ENCODE peak calls at places on chromosome 1, in five cellular contexts. One of them, this sample, is unnamed.

GRCh38 chr1:28782011-28782410 is 30.0 kb upstream of the OPRD1 start:
- DNase-seq in tibial artery: no peak
- DNase-seq in Karpas-422: no peak
- DNase-seq in heart right ventricle: no peak
- DNase-seq in CD4-positive, CD25-positive, alpha-beta regulatory T cell: no peak
- DNase-seq in this sample: no peak

GRCh38 chr1:36224537-36225297 is 474 bp downstream of the THRAP3 start:
- DNase-seq in tibial artery: peak; percentile 83
- DNase-seq in Karpas-422: peak; percentile 91
- DNase-seq in heart right ventricle: peak; percentile 84
- DNase-seq in CD4-positive, CD25-positive, alpha-beta regulatory T cell: no peak
- DNase-seq in this sample: no peak

GRCh38 chr1:228283043-228283371 is 75.2 kb downstream of the OBSCN start:
- DNase-seq in tibial artery: no peak
- DNase-seq in Karpas-422: no peak
- DNase-seq in heart right ventricle: no peak
- DNase-seq in CD4-positive, CD25-positive, alpha-beta regulatory T cell: no peak
- DNase-seq in this sample: no peak

GRCh38 chr1:43569175-43569574 is 38.5 kb downstream of the PTPRF start:
- DNase-seq in tibial artery: no peak
- DNase-seq in Karpas-422: no peak
- DNase-seq in heart right ventricle: no peak
- DNase-seq in CD4-positive, CD25-positive, alpha-beta regulatory T cell: no peak
- DNase-seq in this sample: no peak

GRCh38 chr1:188027613-188028012 is 1198.9 kb downstream of the PLA2G4A start:
- DNase-seq in tibial artery: no peak
- DNase-seq in Karpas-422: no peak
- DNase-seq in heart right ventricle: no peak
- DNase-seq in CD4-positive, CD25-positive, alpha-beta regulatory T cell: no peak
- DNase-seq in this sample: no peak

GRCh38 chr1:9443913-9444445 is 95.3 kb upstream of the SLC25A33 start:
- DNase-seq in tibial artery: no peak
- DNase-seq in Karpas-422: no peak
- DNase-seq in heart right ventricle: no peak
- DNase-seq in CD4-positive, CD25-positive, alpha-beta regulatory T cell: no peak
- DNase-seq in this sample: no peak

GRCh38 chr1:97999320-97999719 is 78.5 kb upstream of the DPYD start:
- DNase-seq in tibial artery: no peak
- DNase-seq in Karpas-422: no peak
- DNase-seq in heart right ventricle: no peak
- DNase-seq in CD4-positive, CD25-positive, alpha-beta regulatory T cell: no peak
- DNase-seq in this sample: no peak

GRCh38 chr1:63704443-63704842 is 69.4 kb upstream of the ROR1 start:
- DNase-seq in tibial artery: no peak
- DNase-seq in Karpas-422: no peak
- DNase-seq in heart right ventricle: no peak
- DNase-seq in CD4-positive, CD25-positive, alpha-beta regulatory T cell: no peak
- DNase-seq in this sample: no peak

GRCh38 chr1:51941528-51941927 is 49.0 kb downstream of the RAB3B start:
- DNase-seq in tibial artery: no peak
- DNase-seq in Karpas-422: no peak
- DNase-seq in heart right ventricle: no peak
- DNase-seq in CD4-positive, CD25-positive, alpha-beta regulatory T cell: no peak
- DNase-seq in this sample: no peak

GRCh38 chr1:53089478-53090226 is 27.6 kb downstream of the PODN start:
- DNase-seq in tibial artery: no peak
- DNase-seq in Karpas-422: no peak
- DNase-seq in heart right ventricle: no peak
- DNase-seq in CD4-positive, CD25-positive, alpha-beta regulatory T cell: no peak
- DNase-seq in this sample: no peak
- H3K4me3 ChIP-seq in tibial artery: no peak overlapping the region
- H3K4me3 ChIP-seq in Karpas-422: no peak overlapping the region
- H3K4me3 ChIP-seq in heart right ventricle: no peak overlapping the region
- H3K4me3 ChIP-seq in CD4-positive, CD25-positive, alpha-beta regulatory T cell: no peak overlapping the region
- H3K4me3 ChIP-seq in this sample: no peak overlapping the region

GRCh38 chr1:47830021-47830420 is 167.2 kb downstream of the TRABD2B start:
- DNase-seq in tibial artery: no peak
- DNase-seq in Karpas-422: no peak
- DNase-seq in heart right ventricle: no peak
- DNase-seq in CD4-positive, CD25-positive, alpha-beta regulatory T cell: no peak
- DNase-seq in this sample: peak; percentile 10
- H3K4me3 ChIP-seq in tibial artery: no peak overlapping the region
- H3K4me3 ChIP-seq in Karpas-422: no peak overlapping the region
- H3K4me3 ChIP-seq in heart right ventricle: no peak overlapping the region
- H3K4me3 ChIP-seq in CD4-positive, CD25-positive, alpha-beta regulatory T cell: no peak overlapping the region
- H3K4me3 ChIP-seq in this sample: no peak overlapping the region

GRCh38 chr1:66778969-66779368 is 22.1 kb downstream of the INSL5 start:
- DNase-seq in tibial artery: no peak
- DNase-seq in Karpas-422: no peak
- DNase-seq in heart right ventricle: no peak
- DNase-seq in CD4-positive, CD25-positive, alpha-beta regulatory T cell: no peak
- DNase-seq in this sample: no peak
- H3K4me3 ChIP-seq in tibial artery: no peak overlapping the region
- H3K4me3 ChIP-seq in Karpas-422: no peak overlapping the region
- H3K4me3 ChIP-seq in heart right ventricle: no peak overlapping the region
- H3K4me3 ChIP-seq in CD4-positive, CD25-positive, alpha-beta regulatory T cell: no peak overlapping the region
- H3K4me3 ChIP-seq in this sample: no peak overlapping the region

GRCh38 chr1:26724938-26725337 is 29.1 kb downstream of the ARID1A start:
- DNase-seq in tibial artery: no peak
- DNase-seq in Karpas-422: no peak
- DNase-seq in heart right ventricle: no peak
- DNase-seq in CD4-positive, CD25-positive, alpha-beta regulatory T cell: no peak
- DNase-seq in this sample: no peak

GRCh38 chr1:26721669-26722355 is 26.0 kb downstream of the ARID1A start:
- DNase-seq in tibial artery: no peak
- DNase-seq in Karpas-422: no peak
- DNase-seq in heart right ventricle: no peak
- DNase-seq in CD4-positive, CD25-positive, alpha-beta regulatory T cell: peak; percentile 45
- DNase-seq in this sample: no peak

GRCh38 chr1:26726784-26727183 is 31.0 kb downstream of the ARID1A start:
- DNase-seq in tibial artery: no peak
- DNase-seq in Karpas-422: no peak
- DNase-seq in heart right ventricle: no peak
- DNase-seq in CD4-positive, CD25-positive, alpha-beta regulatory T cell: no peak
- DNase-seq in this sample: no peak

GRCh38 chr1:26724118-26724517 is 28.3 kb downstream of the ARID1A start:
- DNase-seq in tibial artery: no peak
- DNase-seq in Karpas-422: no peak
- DNase-seq in heart right ventricle: no peak
- DNase-seq in CD4-positive, CD25-positive, alpha-beta regulatory T cell: no peak
- DNase-seq in this sample: no peak

DNA sequence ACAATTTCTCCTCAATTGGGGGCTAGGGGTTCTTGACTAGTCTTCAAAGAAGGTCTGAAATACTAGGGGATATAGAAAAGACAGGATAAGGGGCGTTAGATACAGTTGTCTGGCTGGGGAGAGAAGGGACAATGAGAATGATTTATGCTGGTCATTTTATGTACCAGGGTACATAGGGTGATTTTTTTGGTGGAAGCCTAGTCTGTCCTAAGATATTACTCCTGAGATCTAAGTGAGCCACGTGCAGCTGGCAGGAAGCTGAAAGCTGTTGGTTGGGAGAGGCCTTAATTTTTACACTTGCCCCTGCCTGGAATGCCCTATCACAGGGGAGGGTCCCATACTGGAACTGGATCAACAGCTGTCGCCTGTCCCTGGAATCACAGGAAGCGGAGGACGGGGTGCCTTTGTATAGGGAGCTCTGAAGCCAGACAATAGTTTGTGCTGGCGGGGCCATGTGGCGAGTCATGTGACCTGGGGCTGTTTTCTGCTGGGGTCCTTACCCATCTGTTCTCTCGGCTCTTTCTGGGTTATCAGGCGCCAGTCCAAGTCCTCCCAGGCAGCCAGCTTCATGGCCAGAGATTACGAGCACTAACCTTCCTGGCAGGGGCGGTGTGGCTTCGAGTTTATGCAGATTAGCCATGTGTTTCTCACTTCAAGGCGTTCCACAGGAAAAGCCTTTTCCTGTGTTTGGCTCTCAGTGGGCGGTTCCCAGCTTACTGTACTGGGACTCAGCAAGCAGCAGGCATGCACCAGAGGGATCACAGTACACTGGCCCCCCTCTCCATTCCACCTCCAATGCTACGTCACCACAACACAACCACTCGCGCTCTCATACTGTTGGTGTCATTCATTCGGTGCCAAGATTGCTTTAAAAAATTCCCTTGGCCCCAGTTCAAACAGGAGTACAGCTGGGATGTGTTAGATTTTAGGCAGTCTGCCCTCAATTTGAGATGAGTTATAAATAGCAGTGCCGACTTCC is 27.5 kb downstream of the ARID1A start:
- DNase-seq in tibial artery: peak; percentile 83
- DNase-seq in Karpas-422: no peak
- DNase-seq in heart right ventricle: peak; percentile 95
- DNase-seq in CD4-positive, CD25-positive, alpha-beta regulatory T cell: peak; percentile 51
- DNase-seq in this sample: peak; percentile 77
- H3K4me3 ChIP-seq in tibial artery: no peak overlapping the region
- H3K4me3 ChIP-seq in Karpas-422: no peak overlapping the region
- H3K4me3 ChIP-seq in heart right ventricle: peak overlapping the region; percentile 4
- H3K4me3 ChIP-seq in CD4-positive, CD25-positive, alpha-beta regulatory T cell: peak overlapping the region; percentile 68
- H3K4me3 ChIP-seq in this sample: peak overlapping the region; percentile 30

GRCh38 chr1:150550222-150551048 is 1.2 kb downstream of the ADAMTSL4 start:
- DNase-seq in tibial artery: no peak
- DNase-seq in Karpas-422: peak; percentile 42
- DNase-seq in heart right ventricle: no peak
- DNase-seq in CD4-positive, CD25-positive, alpha-beta regulatory T cell: no peak
- DNase-seq in this sample: no peak
- H3K4me3 ChIP-seq in tibial artery: peak overlapping the region; percentile 59
- H3K4me3 ChIP-seq in Karpas-422: no peak overlapping the region
- H3K4me3 ChIP-seq in heart right ventricle: peak overlapping the region; percentile 68
- H3K4me3 ChIP-seq in CD4-positive, CD25-positive, alpha-beta regulatory T cell: no peak overlapping the region
- H3K4me3 ChIP-seq in this sample: peak overlapping the region; percentile 63

DNA sequence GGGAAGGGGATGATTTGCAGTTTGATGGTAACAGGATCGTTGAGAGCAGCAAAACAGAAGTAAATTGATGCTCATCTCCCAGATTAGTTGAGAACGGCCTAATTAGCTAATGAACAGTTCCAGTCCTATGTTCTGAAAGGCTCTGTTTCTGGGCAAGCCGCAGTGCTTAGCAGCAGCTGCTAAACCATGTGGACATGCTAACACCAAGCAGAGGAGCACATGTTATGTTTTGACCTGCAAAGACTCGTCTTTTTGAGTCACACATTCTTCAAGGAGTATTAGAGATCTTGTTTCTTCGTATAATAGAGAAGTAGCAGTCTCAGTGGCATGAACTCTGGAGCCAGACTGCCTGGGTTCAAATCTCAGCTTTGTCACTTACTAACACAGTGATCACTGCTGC is 58.1 kb downstream of the CACNA1E start:
- DNase-seq in tibial artery: no peak
- DNase-seq in Karpas-422: no peak
- DNase-seq in heart right ventricle: no peak
- DNase-seq in CD4-positive, CD25-positive, alpha-beta regulatory T cell: no peak
- DNase-seq in this sample: no peak
- H3K4me3 ChIP-seq in tibial artery: no peak overlapping the region
- H3K4me3 ChIP-seq in Karpas-422: no peak overlapping the region
- H3K4me3 ChIP-seq in heart right ventricle: no peak overlapping the region
- H3K4me3 ChIP-seq in CD4-positive, CD25-positive, alpha-beta regulatory T cell: no peak overlapping the region
- H3K4me3 ChIP-seq in this sample: no peak overlapping the region

GRCh38 chr1:204358605-204359004 is 1.1 kb downstream of the PLEKHA6 start:
- DNase-seq in tibial artery: no peak
- DNase-seq in Karpas-422: no peak
- DNase-seq in heart right ventricle: no peak
- DNase-seq in CD4-positive, CD25-positive, alpha-beta regulatory T cell: no peak
- DNase-seq in this sample: peak; percentile 47
- H3K4me3 ChIP-seq in tibial artery: no peak overlapping the region
- H3K4me3 ChIP-seq in Karpas-422: no peak overlapping the region
- H3K4me3 ChIP-seq in heart right ventricle: no peak overlapping the region
- H3K4me3 ChIP-seq in CD4-positive, CD25-positive, alpha-beta regulatory T cell: no peak overlapping the region
- H3K4me3 ChIP-seq in this sample: peak overlapping the region; percentile 67

This sample was measured in dorsolateral prefrontal cortex.